ENCODE peak calls at places on chromosome 5, in eight cellular contexts. D, S, F, C, O, Z, G and M are unnamed samples.
A peak's percentile ranks its signal among the peaks of the same experiment; 100 is the strongest.

GRCh38 chr5:125484272-125485002 is 738.0 kb upstream of the ZNF608 start:
- DNase-seq in D (no peak), S (peak; percentile 71), F (peak; percentile 70), C (peak; percentile 23), O (no peak), Z (peak; percentile 46), G (peak; percentile 82), M (peak; percentile 95)

GRCh38 chr5:73135429-73136276 is 15.3 kb downstream of the TMEM171 start:
- DNase-seq in D (no peak), S (no peak), F (no peak), C (peak; percentile 40), O (peak; percentile 18), Z (no peak), G (no peak), M (no peak)

GRCh38 chr5:137268646-137269045 is 230.5 kb downstream of the SPOCK1 start:
- DNase-seq in D (no peak), S (no peak), F (no peak), C (no peak), O (no peak), Z (no peak), G (no peak), M (no peak)

GRCh38 chr5:119037496-119038215 is 33.2 kb upstream of the DMXL1 start:
- DNase-seq in D (no peak), S (no peak), F (no peak), C (no peak), O (no peak), Z (no peak), G (peak; percentile 33), M (no peak)

GRCh38 chr5:179731791-179732411 is 721 bp upstream of the MAML1 start:
- DNase-seq in D (no peak), S (peak; percentile 77), F (peak; percentile 17), C (no peak), O (peak; percentile 59), Z (peak; percentile 28), G (no peak), M (peak; percentile 69)

GRCh38 chr5:115532517-115532916 is 12.1 kb downstream of the FEM1C start:
- DNase-seq in D (no peak), S (no peak), F (no peak), C (no peak), O (no peak), Z (no peak), G (no peak), M (no peak)

GRCh38 chr5:141223112-141223783 is at the start of gene PCDHB14:
- DNase-seq in D (no peak), S (no peak), F (no peak), C (no peak), O (peak; percentile 45), Z (no peak), G (no peak), M (no peak)

GRCh38 chr5:16666861-16667481 is 50.2 kb upstream of the RETREG1 start:
- DNase-seq in D (no peak), S (no peak), F (peak; percentile 63), C (no peak), O (peak; percentile 7), Z (no peak), G (peak; percentile 54), M (no peak)

GRCh38 chr5:23704176-23704855 is 196.9 kb downstream of the PRDM9 start:
- DNase-seq in D (no peak), S (no peak), F (no peak), C (no peak), O (no peak), Z (no peak), G (no peak), M (no peak)

GRCh38 chr5:133806847-133807246 is 161.6 kb downstream of the C5orf15 start:
- DNase-seq in D (no peak), S (no peak), F (no peak), C (no peak), O (no peak), Z (no peak), G (no peak), M (no peak)

GRCh38 chr5:154501566-154501965 is 23.5 kb upstream of the HAND1 start:
- DNase-seq in D (no peak), S (no peak), F (no peak), C (no peak), O (no peak), Z (no peak), G (no peak), M (no peak)

GRCh38 chr5:405421-405820 is 37.6 kb upstream of the EXOC3 start:
- DNase-seq in D (no peak), S (peak; percentile 45), F (no peak), C (no peak), O (no peak), Z (no peak), G (no peak), M (peak; percentile 33)

GRCh38 chr5:54525226-54525625 is 7.7 kb downstream of the SNX18 start:
- DNase-seq in D (no peak), S (no peak), F (no peak), C (no peak), O (no peak), Z (no peak), G (no peak), M (no peak)

GRCh38 chr5:54523534-54523933 is 6.0 kb downstream of the SNX18 start:
- DNase-seq in D (no peak), S (no peak), F (no peak), C (no peak), O (no peak), Z (no peak), G (no peak), M (no peak)

GRCh38 chr5:54524082-54524481 is 6.5 kb downstream of the SNX18 start:
- DNase-seq in D (no peak), S (no peak), F (no peak), C (no peak), O (no peak), Z (no peak), G (no peak), M (no peak)

GRCh38 chr5:54525692-54526091 is 8.1 kb downstream of the SNX18 start:
- DNase-seq in D (no peak), S (no peak), F (no peak), C (no peak), O (no peak), Z (no peak), G (no peak), M (no peak)

DNA sequence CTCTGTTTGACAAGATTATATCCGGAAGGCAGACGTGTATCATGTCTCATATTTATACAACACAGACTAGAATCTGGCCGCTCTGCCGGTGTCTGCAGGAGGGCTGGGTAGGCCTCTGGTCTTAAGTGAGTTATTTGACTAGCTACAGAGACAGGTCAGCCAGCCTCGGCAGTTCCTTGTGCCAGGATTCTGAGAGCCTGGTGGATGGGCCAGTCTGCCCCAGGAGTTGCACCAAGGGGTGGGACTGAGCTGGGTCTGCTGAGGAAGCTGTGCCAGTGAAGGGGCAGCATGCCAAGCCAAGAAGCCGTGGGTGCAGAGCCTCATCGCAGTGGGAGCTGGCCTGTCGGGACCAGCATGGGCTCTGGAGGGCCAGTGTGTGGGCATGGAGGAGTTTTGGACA is 7.1 kb downstream of the SNX18 start:
- DNase-seq in D (no peak), S (no peak), F (peak; percentile 16), C (no peak), O (no peak), Z (peak; percentile 33), G (peak; percentile 50), M (peak; percentile 80)
- H3K4me3 ChIP-seq in D (no peak overlapping the region), S (no peak overlapping the region), F (no peak overlapping the region), C (no peak overlapping the region), O (no peak overlapping the region), Z (peak overlapping the region; percentile 6), G (peak overlapping the region; percentile 96), M (no peak overlapping the region)

GRCh38 chr5:104084896-104085295 is 522.3 kb upstream of the NUDT12 start:
- DNase-seq in D (no peak), S (no peak), F (no peak), C (no peak), O (no peak), Z (no peak), G (no peak), M (no peak)
- TF ChIP-seq EP300 in D (no peak), S (no peak), F (no peak), C (no peak), O (no peak), Z (no peak), G (no peak), M (no peak)

GRCh38 chr5:132674671-132675506 is 1.1 kb downstream of the IL4 start:
- DNase-seq in D (no peak), S (no peak), F (no peak), C (peak; percentile 31), O (peak; percentile 24), Z (no peak), G (no peak), M (no peak)
- H3K4me3 ChIP-seq in D (no peak overlapping the region), S (no peak overlapping the region), F (no peak overlapping the region), C (no peak overlapping the region), O (peak overlapping the region; percentile 36), Z (no peak overlapping the region), G (no peak overlapping the region), M (no peak overlapping the region)

GRCh38 chr5:79845448-79846197 is 145.4 kb downstream of the MTX3 start:
- DNase-seq in D (no peak), S (no peak), F (no peak), C (no peak), O (no peak), Z (no peak), G (no peak), M (no peak)

GRCh38 chr5:79849486-79850315 is 141.4 kb downstream of the MTX3 start:
- DNase-seq in D (no peak), S (no peak), F (no peak), C (no peak), O (no peak), Z (no peak), G (no peak), M (no peak)

GRCh38 chr5:79846198-79846521 is 144.9 kb downstream of the MTX3 start:
- DNase-seq in D (no peak), S (no peak), F (no peak), C (no peak), O (no peak), Z (no peak), G (no peak), M (no peak)

GRCh38 chr5:79849061-79849460 is 142.0 kb downstream of the MTX3 start:
- DNase-seq in D (no peak), S (no peak), F (no peak), C (no peak), O (no peak), Z (no peak), G (no peak), M (no peak)

DNA sequence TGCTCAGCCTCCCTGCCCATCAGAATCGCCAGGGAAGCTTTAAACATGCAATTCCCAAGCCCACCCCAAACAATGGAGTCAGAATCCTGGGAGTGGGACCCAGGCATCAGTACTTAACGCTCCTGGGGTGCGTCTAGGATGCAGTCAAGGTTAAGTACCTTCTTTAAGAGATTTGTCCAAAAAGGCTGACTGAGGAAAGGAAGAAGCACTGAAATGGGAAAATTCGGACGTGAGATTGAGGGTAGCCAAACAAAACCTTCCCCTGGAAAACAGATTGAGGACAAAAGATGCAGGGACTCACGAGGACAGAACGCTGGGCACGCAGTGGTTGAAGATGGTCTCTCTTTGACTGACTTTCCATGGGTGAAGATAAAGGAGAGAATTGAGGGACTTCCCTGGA is 143.5 kb downstream of the MTX3 start:
- DNase-seq in D (no peak), S (no peak), F (no peak), C (no peak), O (no peak), Z (no peak), G (no peak), M (no peak)
- TF ChIP-seq EP300 in D (no peak), S (no peak), F (no peak), C (no peak), O (no peak), Z (no peak), G (no peak), M (no peak)

GRCh38 chr5:1769752-1770442 is 29.7 kb downstream of the MRPL36 start:
- DNase-seq in D (no peak), S (no peak), F (no peak), C (no peak), O (no peak), Z (no peak), G (no peak), M (peak; percentile 34)
- H3K4me3 ChIP-seq in D (no peak overlapping the region), S (no peak overlapping the region), F (no peak overlapping the region), C (no peak overlapping the region), O (no peak overlapping the region), Z (no peak overlapping the region), G (no peak overlapping the region), M (no peak overlapping the region)